ENCODE peak calls at places on chromosomes 6 and 20, in four cellular contexts. B, L, T and U are unnamed samples.

GRCh38 chr20:10856237-10856636 is 182.4 kb upstream of the JAG1 start:
- DNase-seq in L (no peak), B (no peak), T (no peak), U (no peak)

GRCh38 chr6:17865243-17865642 is 122.2 kb downstream of the KIF13A start:
- DNase-seq in L (no peak), T (peak; percentile 98), B (peak; percentile 20), U (no peak)

GRCh38 chr6:89258912-89259311 is 41.8 kb upstream of the GABRR1 start:
- DNase-seq in L (no peak), B (no peak), T (no peak), U (no peak)

GRCh38 chr6:158284340-158285210 is 27.7 kb upstream of the TULP4 start:
- DNase-seq in T (peak; percentile 9), B (no peak), L (no peak), U (peak; percentile 77)

GRCh38 chr6:86869500-86869899 is 67.8 kb upstream of the HTR1E start:
- DNase-seq in B (no peak), L (no peak), T (no peak), U (no peak)

GRCh38 chr6:72661408-72661807 is 39.5 kb downstream of the KCNQ5 start:
- DNase-seq in L (no peak), T (no peak), B (no peak), U (no peak)

GRCh38 chr6:153104220-153104619 is 26.9 kb downstream of the RGS17 start:
- DNase-seq in B (no peak), T (no peak), L (no peak), U (no peak)

GRCh38 chr6:144285798-144286502 is 815 bp downstream of the UTRN start:
- DNase-seq in T (peak; percentile 39), B (peak; percentile 87), L (peak; percentile 57), U (peak; percentile 81)

GRCh38 chr20:6657904-6658303 is 109.6 kb upstream of the BMP2 start:
- DNase-seq in L (no peak), T (no peak), B (no peak), U (no peak)

GRCh38 chr20:48205281-48205782 is 420.1 kb upstream of the SULF2 start:
- DNase-seq in B (no peak), L (no peak), T (no peak), U (no peak)

GRCh38 chr20:9409352-9409751 is 105.0 kb upstream of the LAMP5 start:
- DNase-seq in T (peak; percentile 43), L (no peak), B (no peak), U (no peak)

GRCh38 chr6:160388922-160389321 is 40.7 kb downstream of the SLC22A3 start:
- DNase-seq in T (peak; percentile 53), B (no peak), L (no peak), U (no peak)

GRCh38 chr6:116144590-116144989 is 18.7 kb upstream of the COL10A1 start:
- DNase-seq in T (peak; percentile 71), B (no peak), L (no peak), U (peak; percentile 21)

GRCh38 chr6:158207452-158207788 is 39.3 kb downstream of the GTF2H5 start:
- DNase-seq in T (peak; percentile 80), L (no peak), B (no peak), U (no peak)

GRCh38 chr6:6665505-6665904 is 77.0 kb downstream of the LY86 start:
- DNase-seq in L (no peak), B (no peak), T (no peak), U (no peak)

GRCh38 chr6:12598919-12599318 is 117.6 kb upstream of the PHACTR1 start:
- DNase-seq in T (no peak), L (no peak), B (no peak), U (no peak)

GRCh38 chr6:72363844-72364740 is 257.8 kb upstream of the KCNQ5 start:
- DNase-seq in B (no peak), L (no peak), T (peak; percentile 85), U (no peak)

GRCh38 chr6:45507156-45507555 is 129.4 kb upstream of the SUPT3H start:
- DNase-seq in B (no peak), L (no peak), T (peak; percentile 43), U (no peak)

GRCh38 chr6:144264270-144265060 is 20.7 kb upstream of the UTRN start:
- DNase-seq in B (no peak), L (no peak), T (peak; percentile 80), U (no peak)

GRCh38 chr20:13264902-13265301 is 43.8 kb downstream of the ISM1 start:
- DNase-seq in B (no peak), L (no peak), T (no peak), U (no peak)

GRCh38 chr6:169058634-169059033 is 195.0 kb downstream of the THBS2 start:
- DNase-seq in T (no peak), L (no peak), B (no peak), U (no peak)

GRCh38 chr20:50885781-50886180 is 45.5 kb downstream of the ADNP start:
- DNase-seq in L (no peak), T (no peak), B (no peak), U (no peak)

GRCh38 chr6:150269857-150270223 is 99.0 kb upstream of the IYD start:
- DNase-seq in L (no peak), B (no peak), T (peak; percentile 100), U (no peak)

GRCh38 chr6:165098165-165098564 is 211.2 kb downstream of the C6orf118 start:
- DNase-seq in T (no peak), L (no peak), B (no peak), U (peak; percentile 44)

GRCh38 chr6:17867880-17868279 is 119.6 kb downstream of the KIF13A start:
- DNase-seq in T (peak; percentile 24), B (no peak), L (no peak), U (no peak)

GRCh38 chr6:85912582-85912981 is 269.9 kb upstream of the SYNCRIP start:
- DNase-seq in L (no peak), B (no peak), T (no peak), U (no peak)

GRCh38 chr20:45611054-45611453 is 18.5 kb upstream of the WFDC10A start:
- DNase-seq in L (no peak), B (no peak), T (peak; percentile 97), U (peak; percentile 96)

GRCh38 chr20:17935186-17935585 is 33.4 kb downstream of the SNX5 start:
- DNase-seq in T (peak; percentile 42), B (no peak), L (no peak), U (peak; percentile 76)

GRCh38 chr6:16669227-16669626 is 92.0 kb downstream of the ATXN1 start:
- DNase-seq in L (no peak), B (no peak), T (peak; percentile 82), U (peak; percentile 38)

GRCh38 chr6:42185597-42185996 is 9.2 kb downstream of the GUCA1B start:
- DNase-seq in B (no peak), T (no peak), L (no peak), U (no peak)

GRCh38 chr6:52482903-52483670 is 62.9 kb downstream of the EFHC1 start:
- DNase-seq in T (peak; percentile 19), B (no peak), L (no peak), U (no peak)

GRCh38 chr6:11096109-11096508 is 2.5 kb downstream of the SMIM13 start:
- DNase-seq in B (no peak), L (no peak), T (peak; percentile 65), U (peak; percentile 81)
- H3K4me3 ChIP-seq in B (no peak overlapping the region), L (no peak overlapping the region), T (peak overlapping the region; percentile 81), U (peak overlapping the region; percentile 99)

DNA sequence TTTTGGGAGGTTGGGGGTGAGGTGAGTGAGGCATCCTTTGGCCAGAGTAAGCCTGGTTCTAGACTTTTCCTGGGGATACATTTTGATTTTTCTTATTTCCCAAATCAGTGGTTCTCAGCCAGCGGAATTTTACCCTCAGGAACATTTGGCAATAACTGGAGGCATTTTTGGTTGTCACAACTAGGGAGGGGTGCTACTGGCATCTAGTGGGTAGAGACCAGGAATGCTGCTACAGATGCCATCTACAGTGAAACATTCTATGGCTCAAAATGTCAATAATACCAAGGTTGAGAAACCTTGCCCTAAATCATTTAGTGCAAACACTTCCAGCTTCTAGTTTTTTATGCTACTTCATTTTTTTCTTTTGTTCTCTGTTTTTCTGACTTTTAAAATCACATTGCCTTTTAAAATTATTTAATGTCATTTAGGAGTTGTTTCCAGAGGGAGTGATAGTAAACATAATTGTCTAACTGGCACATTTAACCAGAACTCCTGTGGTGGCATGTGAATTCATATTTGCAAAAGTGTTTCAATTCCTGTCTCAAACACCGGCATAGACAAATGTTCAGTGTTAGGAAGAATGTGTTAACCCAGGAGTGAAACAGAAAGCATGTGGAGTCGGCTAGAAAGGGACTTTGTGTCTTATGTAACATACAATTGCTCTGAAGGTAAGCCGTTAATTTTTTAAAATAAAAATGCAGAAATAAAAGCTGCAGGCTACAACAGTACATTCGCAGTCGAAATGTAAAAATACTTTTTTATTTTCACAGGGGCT is 59.0 kb downstream of the QRSL1 start:
- DNase-seq in T (no peak), B (no peak), L (no peak), U (no peak)
- TF ChIP-seq CTCF in T (peak; percentile 48), B (no peak), L (no peak), U (no peak)

GRCh38 chr20:62549499-62550086 is 73.8 kb upstream of the GATA5 start:
- DNase-seq in B (peak; percentile 56), L (no peak), T (no peak), U (no peak)

GRCh38 chr20:62549029-62549428 is 73.2 kb upstream of the GATA5 start:
- DNase-seq in T (no peak), L (no peak), B (no peak), U (peak; percentile 31)

GRCh38 chr20:62548483-62548882 is 72.7 kb upstream of the GATA5 start:
- DNase-seq in L (no peak), B (no peak), T (no peak), U (peak; percentile 66)

GRCh38 chr20:62551408-62552323 is 75.9 kb upstream of the GATA5 start:
- DNase-seq in L (no peak), B (no peak), T (no peak), U (no peak)

DNA sequence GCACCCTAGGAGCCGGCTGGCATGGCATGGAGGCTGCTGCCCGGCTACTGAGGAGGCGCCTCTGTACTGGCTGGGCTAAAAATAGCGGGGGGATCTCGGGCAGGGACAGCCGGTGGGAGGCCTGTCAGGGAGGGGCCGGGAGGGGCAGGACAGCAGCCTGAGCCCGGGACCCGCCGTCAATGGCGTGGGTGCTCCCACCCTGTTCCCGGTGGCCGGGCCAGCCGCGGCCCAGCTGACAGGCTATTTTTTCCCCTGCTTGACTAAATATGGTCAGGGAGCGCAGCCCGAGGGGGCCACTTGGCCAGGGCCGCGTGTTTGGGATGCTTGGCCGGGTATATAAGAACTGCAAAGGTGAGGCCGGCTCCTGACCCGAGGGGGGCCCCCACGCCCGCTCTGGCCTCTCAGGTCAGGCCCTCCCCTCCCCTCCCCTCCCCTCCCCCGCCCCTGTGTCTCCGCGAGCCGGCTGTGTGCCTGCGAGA is 74.3 kb upstream of the GATA5 start:
- DNase-seq in L (no peak), B (peak; percentile 81), T (no peak), U (no peak)
- H3K4me3 ChIP-seq in L (no peak overlapping the region), B (peak overlapping the region; percentile 79), T (no peak overlapping the region), U (no peak overlapping the region)

GRCh38 chr6:27495386-27496135 is 22.7 kb upstream of the ZNF184 start:
- DNase-seq in B (peak; percentile 37), L (peak; percentile 33), T (peak; percentile 93), U (peak; percentile 90)
- TF ChIP-seq CTCF in B (no peak), L (no peak), T (peak; percentile 10), U (peak; percentile 26)

GRCh38 chr20:58199058-58199457 is 29.4 kb downstream of the ANKRD60 start:
- DNase-seq in L (no peak), T (no peak), B (no peak), U (no peak)
- H3K4me3 ChIP-seq in L (no peak overlapping the region), T (no peak overlapping the region), B (no peak overlapping the region), U (no peak overlapping the region)

GRCh38 chr6:145735356-145736165 is at the start of gene EPM2A:
- DNase-seq in L (peak; percentile 52), B (peak; percentile 91), T (peak; percentile 78), U (peak; percentile 86)
- TF ChIP-seq CTCF in L (no peak), B (no peak), T (no peak), U (no peak)